ENCODE peak calls at places on chromosomes 16 and 17, in four cellular contexts. One of them, this sample, is unnamed.

GRCh38 chr17:3695723-3696411 is at the start of gene P2RX5:
- DNase-seq in NCI-H2171 treated with DMSO at 0.1 percent for 48 hours: peak; percentile 44
- DNase-seq in choroid plexus epithelial cell: no peak
- DNase-seq in astrocyte of the spinal cord: no peak
- DNase-seq in this sample: no peak

GRCh38 chr16:89093602-89094251 is at the start of gene ACSF3:
- DNase-seq in astrocyte of the spinal cord: peak; percentile 16
- DNase-seq in NCI-H2171 treated with DMSO at 0.1 percent for 48 hours: peak; percentile 38
- DNase-seq in choroid plexus epithelial cell: peak; percentile 44
- DNase-seq in this sample: no peak

GRCh38 chr17:56908061-56908542 is 5.7 kb downstream of the TRIM25 start:
- DNase-seq in astrocyte of the spinal cord: no peak
- DNase-seq in choroid plexus epithelial cell: no peak
- DNase-seq in NCI-H2171 treated with DMSO at 0.1 percent for 48 hours: no peak
- DNase-seq in this sample: no peak

GRCh38 chr17:56144205-56144604 is 9.1 kb upstream of the ANKFN1 start:
- DNase-seq in astrocyte of the spinal cord: no peak
- DNase-seq in choroid plexus epithelial cell: no peak
- DNase-seq in NCI-H2171 treated with DMSO at 0.1 percent for 48 hours: peak; percentile 49
- DNase-seq in this sample: no peak

GRCh38 chr17:65670667-65671371 is 109.4 kb upstream of the AXIN2 start:
- DNase-seq in choroid plexus epithelial cell: no peak
- DNase-seq in NCI-H2171 treated with DMSO at 0.1 percent for 48 hours: no peak
- DNase-seq in astrocyte of the spinal cord: peak; percentile 7
- DNase-seq in this sample: no peak

GRCh38 chr17:57671546-57672204 is 73.4 kb downstream of the CCDC182 start:
- DNase-seq in NCI-H2171 treated with DMSO at 0.1 percent for 48 hours: peak; percentile 83
- DNase-seq in astrocyte of the spinal cord: peak; percentile 80
- DNase-seq in choroid plexus epithelial cell: peak; percentile 81
- DNase-seq in this sample: peak; percentile 88

GRCh38 chr16:66988197-66988788 is at the start of gene CES4A:
- DNase-seq in astrocyte of the spinal cord: no peak
- DNase-seq in choroid plexus epithelial cell: peak; percentile 61
- DNase-seq in NCI-H2171 treated with DMSO at 0.1 percent for 48 hours: no peak
- DNase-seq in this sample: no peak

GRCh38 chr17:193841-194806 is 12.7 kb upstream of the DOC2B start:
- DNase-seq in choroid plexus epithelial cell: no peak
- DNase-seq in astrocyte of the spinal cord: no peak
- DNase-seq in NCI-H2171 treated with DMSO at 0.1 percent for 48 hours: peak; percentile 62
- DNase-seq in this sample: peak; percentile 68

GRCh38 chr17:28926366-28926765 is 23.5 kb upstream of the DHRS13 start:
- DNase-seq in NCI-H2171 treated with DMSO at 0.1 percent for 48 hours: no peak
- DNase-seq in astrocyte of the spinal cord: no peak
- DNase-seq in choroid plexus epithelial cell: no peak
- DNase-seq in this sample: no peak

GRCh38 chr17:76264755-76265623 is at the start of gene UBALD2:
- DNase-seq in choroid plexus epithelial cell: peak; percentile 100
- DNase-seq in astrocyte of the spinal cord: peak; percentile 100
- DNase-seq in NCI-H2171 treated with DMSO at 0.1 percent for 48 hours: peak; percentile 98
- DNase-seq in this sample: peak; percentile 97

GRCh38 chr16:14070877-14071575 is at the start of gene MRTFB:
- DNase-seq in astrocyte of the spinal cord: peak; percentile 49
- DNase-seq in NCI-H2171 treated with DMSO at 0.1 percent for 48 hours: peak; percentile 71
- DNase-seq in choroid plexus epithelial cell: peak; percentile 44
- DNase-seq in this sample: no peak

GRCh38 chr17:43427362-43428043 is 28.7 kb downstream of the ARL4D start:
- DNase-seq in choroid plexus epithelial cell: no peak
- DNase-seq in astrocyte of the spinal cord: no peak
- DNase-seq in NCI-H2171 treated with DMSO at 0.1 percent for 48 hours: peak; percentile 2
- DNase-seq in this sample: no peak

GRCh38 chr17:39450051-39450450 is 1.0 kb downstream of the MED1 start:
- DNase-seq in astrocyte of the spinal cord: no peak
- DNase-seq in choroid plexus epithelial cell: no peak
- DNase-seq in NCI-H2171 treated with DMSO at 0.1 percent for 48 hours: no peak
- DNase-seq in this sample: no peak

GRCh38 chr16:83837566-83837965 is 29.8 kb downstream of the HSBP1 start:
- DNase-seq in choroid plexus epithelial cell: no peak
- DNase-seq in astrocyte of the spinal cord: no peak
- DNase-seq in NCI-H2171 treated with DMSO at 0.1 percent for 48 hours: no peak
- DNase-seq in this sample: no peak

GRCh38 chr16:88383401-88384221 is 852 bp downstream of the ZNF469 start:
- DNase-seq in NCI-H2171 treated with DMSO at 0.1 percent for 48 hours: no peak
- DNase-seq in astrocyte of the spinal cord: peak; percentile 55
- DNase-seq in choroid plexus epithelial cell: peak; percentile 48
- DNase-seq in this sample: no peak

GRCh38 chr17:7029659-7030058 is 6.2 kb upstream of the SLC16A13 start:
- DNase-seq in astrocyte of the spinal cord: no peak
- DNase-seq in NCI-H2171 treated with DMSO at 0.1 percent for 48 hours: no peak
- DNase-seq in choroid plexus epithelial cell: no peak
- DNase-seq in this sample: no peak

GRCh38 chr16:50881331-50881830 is 139.5 kb downstream of the CYLD start:
- DNase-seq in choroid plexus epithelial cell: no peak
- DNase-seq in NCI-H2171 treated with DMSO at 0.1 percent for 48 hours: no peak
- DNase-seq in astrocyte of the spinal cord: no peak
- DNase-seq in this sample: no peak

GRCh38 chr16:2770781-2771111 is 6.3 kb downstream of the ELOB start:
- DNase-seq in astrocyte of the spinal cord: no peak
- DNase-seq in NCI-H2171 treated with DMSO at 0.1 percent for 48 hours: no peak
- DNase-seq in choroid plexus epithelial cell: no peak
- DNase-seq in this sample: no peak